ENCODE peak calls at places on chromosomes 5 and 9, in eight cellular contexts. One of them, this sample, is unnamed. For H3K27me3, the result is how much of the 10 kb centered on the place peaks cover.

GRCh38 chr5:134140530-134141201 is 26.2 kb downstream of the TCF7 start:
- DNase-seq in upper lobe of left lung: no peak
- DNase-seq in esophagus muscularis mucosa: peak
- DNase-seq in suprapubic skin: peak
- DNase-seq in ovary: peak
- DNase-seq in tibial nerve: no peak
- DNase-seq in stomach: peak
- DNase-seq in transverse colon: peak
- DNase-seq in this sample: peak

GRCh38 chr9:70413798-70414775 is at the start of gene KLF9:
- DNase-seq in ovary: peak
- DNase-seq in tibial nerve: peak
- DNase-seq in transverse colon: peak
- DNase-seq in upper lobe of left lung: peak
- DNase-seq in esophagus muscularis mucosa: peak
- DNase-seq in stomach: peak
- DNase-seq in suprapubic skin: peak
- DNase-seq in this sample: peak

GRCh38 chr5:159518361-159518760 is 188.1 kb upstream of the IL12B start:
- DNase-seq in upper lobe of left lung: no peak
- DNase-seq in ovary: no peak
- DNase-seq in suprapubic skin: no peak
- DNase-seq in stomach: peak
- DNase-seq in transverse colon: no peak
- DNase-seq in esophagus muscularis mucosa: no peak
- DNase-seq in tibial nerve: no peak
- DNase-seq in this sample: no peak

GRCh38 chr9:126693428-126693931 is 79.8 kb downstream of the LMX1B start:
- DNase-seq in ovary: peak
- DNase-seq in transverse colon: no peak
- DNase-seq in upper lobe of left lung: no peak
- DNase-seq in stomach: no peak
- DNase-seq in suprapubic skin: peak
- DNase-seq in esophagus muscularis mucosa: no peak
- DNase-seq in tibial nerve: no peak
- DNase-seq in this sample: peak

GRCh38 chr9:99351647-99352046 is 129.6 kb downstream of the SEC61B start:
- DNase-seq in stomach: no peak
- DNase-seq in ovary: no peak
- DNase-seq in tibial nerve: no peak
- DNase-seq in transverse colon: no peak
- DNase-seq in suprapubic skin: no peak
- DNase-seq in upper lobe of left lung: no peak
- DNase-seq in esophagus muscularis mucosa: no peak
- DNase-seq in this sample: no peak

GRCh38 chr9:116421006-116421538 is 266.0 kb upstream of the TRIM32 start:
- DNase-seq in stomach: no peak
- DNase-seq in suprapubic skin: no peak
- DNase-seq in tibial nerve: no peak
- DNase-seq in upper lobe of left lung: no peak
- DNase-seq in transverse colon: no peak
- DNase-seq in ovary: no peak
- DNase-seq in esophagus muscularis mucosa: no peak
- DNase-seq in this sample: no peak

GRCh38 chr9:107784235-107784958 is 294.8 kb upstream of the KLF4 start:
- DNase-seq in ovary: peak
- DNase-seq in upper lobe of left lung: no peak
- DNase-seq in tibial nerve: no peak
- DNase-seq in stomach: no peak
- DNase-seq in transverse colon: no peak
- DNase-seq in esophagus muscularis mucosa: no peak
- DNase-seq in suprapubic skin: peak
- DNase-seq in this sample: peak

GRCh38 chr5:57626703-57627102 is 144.1 kb upstream of the ACTBL2 start:
- DNase-seq in transverse colon: no peak
- DNase-seq in tibial nerve: no peak
- DNase-seq in esophagus muscularis mucosa: no peak
- DNase-seq in ovary: no peak
- DNase-seq in stomach: no peak
- DNase-seq in suprapubic skin: no peak
- DNase-seq in upper lobe of left lung: no peak
- DNase-seq in this sample: no peak

GRCh38 chr5:164663223-164663989 is 1158.0 kb downstream of the MAT2B start:
- DNase-seq in ovary: no peak
- DNase-seq in tibial nerve: no peak
- DNase-seq in stomach: no peak
- DNase-seq in upper lobe of left lung: no peak
- DNase-seq in esophagus muscularis mucosa: no peak
- DNase-seq in transverse colon: no peak
- DNase-seq in suprapubic skin: no peak
- DNase-seq in this sample: no peak

DNA sequence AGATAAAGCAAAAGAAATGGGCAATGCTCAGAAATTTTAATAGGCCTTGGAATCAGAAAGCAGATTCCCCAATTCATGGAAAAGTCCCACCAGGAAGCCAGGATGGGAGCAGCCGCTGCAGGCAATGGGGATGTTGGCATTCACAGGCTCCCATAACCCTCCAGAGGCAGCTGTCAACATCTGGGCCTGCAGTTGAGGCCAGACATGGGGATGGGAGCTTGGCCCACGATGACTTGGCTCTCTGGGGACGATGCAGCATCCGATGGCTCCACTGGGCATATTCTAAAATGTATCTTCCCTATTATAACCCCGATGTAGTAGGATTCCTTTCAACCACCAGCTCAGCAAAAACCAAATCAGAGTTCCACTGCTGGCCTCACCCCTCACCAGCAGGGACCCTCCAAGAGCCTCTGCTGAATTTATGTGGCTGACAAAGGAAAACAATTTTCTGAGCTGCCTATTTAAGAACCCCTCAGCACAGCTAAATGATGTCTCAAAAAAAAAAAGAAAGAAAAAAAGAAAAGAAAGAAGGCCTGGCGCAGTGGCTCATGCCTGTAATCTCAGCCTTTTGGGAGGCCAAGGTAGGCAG is 7.1 kb downstream of the SPRY4 start:
- DNase-seq in upper lobe of left lung: no peak
- DNase-seq in transverse colon: no peak
- DNase-seq in suprapubic skin: no peak
- DNase-seq in stomach: no peak
- DNase-seq in esophagus muscularis mucosa: no peak
- DNase-seq in ovary: no peak
- DNase-seq in tibial nerve: no peak
- DNase-seq in this sample: no peak
- TF ChIP-seq CTCF in upper lobe of left lung: no peak
- TF ChIP-seq CTCF in transverse colon: no peak
- TF ChIP-seq CTCF in suprapubic skin: no peak
- TF ChIP-seq CTCF in stomach: no peak
- TF ChIP-seq CTCF in esophagus muscularis mucosa: no peak
- TF ChIP-seq CTCF in ovary: no peak
- TF ChIP-seq CTCF in tibial nerve: no peak
- TF ChIP-seq CTCF in this sample: no peak

GRCh38 chr9:109483771-109484442 is 14.2 kb downstream of the PTPN3 start:
- DNase-seq in transverse colon: no peak
- DNase-seq in stomach: no peak
- DNase-seq in ovary: no peak
- DNase-seq in suprapubic skin: no peak
- DNase-seq in esophagus muscularis mucosa: no peak
- DNase-seq in tibial nerve: no peak
- DNase-seq in upper lobe of left lung: no peak
- DNase-seq in this sample: no peak

GRCh38 chr9:109487247-109487646 is 10.9 kb downstream of the PTPN3 start:
- DNase-seq in esophagus muscularis mucosa: no peak
- DNase-seq in suprapubic skin: no peak
- DNase-seq in stomach: no peak
- DNase-seq in upper lobe of left lung: no peak
- DNase-seq in tibial nerve: no peak
- DNase-seq in ovary: no peak
- DNase-seq in transverse colon: no peak
- DNase-seq in this sample: no peak

GRCh38 chr9:109493648-109494047 is 4.5 kb downstream of the PTPN3 start:
- DNase-seq in upper lobe of left lung: no peak
- DNase-seq in ovary: no peak
- DNase-seq in esophagus muscularis mucosa: no peak
- DNase-seq in stomach: no peak
- DNase-seq in transverse colon: no peak
- DNase-seq in suprapubic skin: no peak
- DNase-seq in tibial nerve: no peak
- DNase-seq in this sample: no peak

GRCh38 chr9:109488791-109489492 is 9.2 kb downstream of the PTPN3 start:
- DNase-seq in upper lobe of left lung: no peak
- DNase-seq in ovary: no peak
- DNase-seq in esophagus muscularis mucosa: no peak
- DNase-seq in stomach: no peak
- DNase-seq in tibial nerve: no peak
- DNase-seq in transverse colon: peak
- DNase-seq in suprapubic skin: no peak
- DNase-seq in this sample: no peak
- TF ChIP-seq EP300 in upper lobe of left lung: no peak
- TF ChIP-seq EP300 in ovary: no peak
- TF ChIP-seq EP300 in esophagus muscularis mucosa: no peak
- TF ChIP-seq EP300 in stomach: no peak
- TF ChIP-seq EP300 in tibial nerve: no peak
- TF ChIP-seq EP300 in transverse colon: no peak
- TF ChIP-seq EP300 in suprapubic skin: no peak
- TF ChIP-seq EP300 in this sample: no peak

DNA sequence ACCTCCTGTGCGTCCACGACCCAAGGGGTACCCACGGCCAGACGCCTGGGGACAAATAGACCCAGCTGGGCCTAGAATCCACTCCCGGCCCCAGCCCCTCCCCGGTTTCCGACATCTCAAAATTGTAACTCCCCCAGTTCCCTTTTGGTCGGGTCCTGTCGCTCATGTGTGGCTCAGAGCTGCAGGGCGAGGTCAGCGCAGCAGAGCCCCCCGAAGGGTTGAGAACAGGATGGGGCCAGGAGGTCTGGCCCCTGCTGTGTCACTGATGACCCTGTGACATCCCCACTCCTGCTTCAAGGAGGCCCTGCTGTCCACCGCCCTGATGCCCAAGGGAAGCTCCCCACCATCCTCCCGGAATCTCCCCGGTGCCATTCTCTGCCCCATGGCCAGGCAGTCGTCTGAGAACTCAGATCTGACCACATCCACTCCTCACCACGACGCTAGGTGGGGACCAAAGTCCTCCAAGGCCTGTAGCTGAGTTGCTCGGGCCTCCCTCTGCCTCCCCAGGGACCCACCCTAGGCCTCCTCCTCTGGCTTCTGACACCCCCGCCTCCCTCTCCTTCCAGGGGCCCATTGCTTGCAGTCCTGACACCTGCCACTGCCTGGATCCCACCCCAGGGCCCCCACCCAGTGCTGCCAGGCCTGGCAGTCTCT is 3.9 kb downstream of the SLC9A3 start:
- DNase-seq in stomach: no peak
- DNase-seq in esophagus muscularis mucosa: no peak
- DNase-seq in upper lobe of left lung: no peak
- DNase-seq in suprapubic skin: no peak
- DNase-seq in transverse colon: no peak
- DNase-seq in ovary: no peak
- DNase-seq in tibial nerve: no peak
- DNase-seq in this sample: no peak
- H3K27me3 ChIP-seq in stomach: under half
- H3K27me3 ChIP-seq in esophagus muscularis mucosa: under half
- H3K27me3 ChIP-seq in upper lobe of left lung: under half
- H3K27me3 ChIP-seq in suprapubic skin: half or more
- H3K27me3 ChIP-seq in transverse colon: half or more
- H3K27me3 ChIP-seq in ovary: under half
- H3K27me3 ChIP-seq in tibial nerve: half or more
- H3K27me3 ChIP-seq in this sample: under half

GRCh38 chr5:50440651-50441478 is at the start of gene EMB:
- DNase-seq in tibial nerve: no peak
- DNase-seq in upper lobe of left lung: peak
- DNase-seq in suprapubic skin: no peak
- DNase-seq in esophagus muscularis mucosa: no peak
- DNase-seq in stomach: peak
- DNase-seq in ovary: no peak
- DNase-seq in transverse colon: peak
- DNase-seq in this sample: peak
- TF ChIP-seq CTCF in tibial nerve: no peak
- TF ChIP-seq CTCF in upper lobe of left lung: no peak
- TF ChIP-seq CTCF in suprapubic skin: no peak
- TF ChIP-seq CTCF in esophagus muscularis mucosa: no peak
- TF ChIP-seq CTCF in stomach: no peak
- TF ChIP-seq CTCF in ovary: no peak
- TF ChIP-seq CTCF in transverse colon: no peak
- TF ChIP-seq CTCF in this sample: no peak

GRCh38 chr9:111529787-111530186 is 4.8 kb downstream of the ZNF483 start:
- DNase-seq in transverse colon: no peak
- DNase-seq in ovary: no peak
- DNase-seq in upper lobe of left lung: no peak
- DNase-seq in tibial nerve: no peak
- DNase-seq in stomach: no peak
- DNase-seq in suprapubic skin: no peak
- DNase-seq in esophagus muscularis mucosa: no peak
- DNase-seq in this sample: no peak

GRCh38 chr9:111531716-111532115 is 6.7 kb downstream of the ZNF483 start:
- DNase-seq in suprapubic skin: no peak
- DNase-seq in tibial nerve: no peak
- DNase-seq in transverse colon: no peak
- DNase-seq in ovary: no peak
- DNase-seq in stomach: no peak
- DNase-seq in esophagus muscularis mucosa: no peak
- DNase-seq in upper lobe of left lung: no peak
- DNase-seq in this sample: no peak

GRCh38 chr9:111524731-111525055 is 286 bp upstream of the ZNF483 start:
- DNase-seq in transverse colon: no peak
- DNase-seq in suprapubic skin: no peak
- DNase-seq in stomach: no peak
- DNase-seq in upper lobe of left lung: no peak
- DNase-seq in esophagus muscularis mucosa: no peak
- DNase-seq in tibial nerve: no peak
- DNase-seq in ovary: no peak
- DNase-seq in this sample: no peak

GRCh38 chr9:111525056-111525977 is at the start of gene ZNF483:
- DNase-seq in ovary: peak
- DNase-seq in tibial nerve: peak
- DNase-seq in stomach: peak
- DNase-seq in transverse colon: peak
- DNase-seq in esophagus muscularis mucosa: no peak
- DNase-seq in suprapubic skin: peak
- DNase-seq in upper lobe of left lung: peak
- DNase-seq in this sample: peak

DNA sequence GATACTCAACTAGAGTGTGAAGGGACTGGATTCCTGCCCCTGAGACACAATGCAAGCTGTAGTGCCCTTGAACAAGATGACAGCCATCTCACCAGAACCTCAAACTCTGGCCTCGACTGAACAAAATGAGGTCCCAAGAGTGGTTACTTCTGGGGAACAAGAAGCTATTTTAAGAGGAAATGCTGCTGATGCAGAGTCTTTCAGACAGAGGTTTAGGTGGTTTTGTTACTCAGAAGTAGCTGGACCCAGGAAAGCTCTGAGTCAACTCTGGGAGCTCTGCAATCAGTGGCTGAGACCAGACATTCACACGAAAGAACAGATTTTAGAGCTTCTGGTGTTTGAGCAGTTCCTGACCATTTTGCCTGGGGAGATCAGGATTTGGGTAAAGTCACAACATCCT is 2.4 kb downstream of the ZNF483 start:
- DNase-seq in transverse colon: no peak
- DNase-seq in ovary: no peak
- DNase-seq in esophagus muscularis mucosa: no peak
- DNase-seq in stomach: no peak
- DNase-seq in tibial nerve: no peak
- DNase-seq in upper lobe of left lung: no peak
- DNase-seq in suprapubic skin: no peak
- DNase-seq in this sample: no peak
- TF ChIP-seq EP300 in transverse colon: no peak
- TF ChIP-seq EP300 in ovary: no peak
- TF ChIP-seq EP300 in esophagus muscularis mucosa: no peak
- TF ChIP-seq EP300 in stomach: no peak
- TF ChIP-seq EP300 in tibial nerve: no peak
- TF ChIP-seq EP300 in upper lobe of left lung: no peak
- TF ChIP-seq EP300 in suprapubic skin: no peak
- TF ChIP-seq EP300 in this sample: no peak